ENCODE peak calls at places on chromosomes 13 and 19, in four cellular contexts. W is thoracic aorta, N is IMR-90, K is mucosa of descending colon. X is an unnamed sample.

GRCh38 chr13:42071667-42072419 is 23.4 kb downstream of the DGKH start:
- DNase-seq in W (no peak), N (peak), K (no peak), X (no peak)

GRCh38 chr13:32234914-32235313 is 80.2 kb downstream of the ZAR1L start:
- DNase-seq in W (no peak), N (no peak), K (no peak), X (no peak)

GRCh38 chr13:91714726-91715334 is 316.4 kb downstream of the GPC5 start:
- DNase-seq in W (no peak), N (no peak), K (no peak), X (no peak)

GRCh38 chr13:28100149-28101121 is at the start of gene FLT3:
- DNase-seq in W (no peak), N (peak), K (peak), X (peak)

GRCh38 chr19:34588249-34588648 is 88.7 kb downstream of the SCGB2B2 start:
- DNase-seq in W (no peak), N (no peak), K (no peak), X (no peak)

GRCh38 chr13:74406439-74406838 is 272.2 kb upstream of the KLF12 start:
- DNase-seq in W (no peak), N (no peak), K (no peak), X (no peak)

GRCh38 chr19:43784981-43785808 is 4.4 kb upstream of the KCNN4 start:
- DNase-seq in W (no peak), N (peak), K (peak), X (no peak)

GRCh38 chr13:28613562-28613961 is 45.4 kb upstream of the POMP start:
- DNase-seq in W (no peak), N (no peak), K (no peak), X (no peak)

GRCh38 chr13:72097568-72097967 is 230.6 kb upstream of the DACH1 start:
- DNase-seq in W (no peak), N (no peak), K (no peak), X (no peak)

GRCh38 chr19:1440418-1440801 is 2.2 kb downstream of the RPS15 start:
- DNase-seq in W (no peak), N (no peak), K (no peak), X (no peak)
- H3K4me3 ChIP-seq in W (no peak), N (no peak), K (no peak), X (no peak)

GRCh38 chr19:7788933-7789323 is 25.9 kb downstream of the CLEC4M start:
- DNase-seq in W (no peak), N (no peak), K (no peak), X (no peak)
- H3K4me3 ChIP-seq in W (peak), N (no peak), K (no peak), X (no peak)

GRCh38 chr13:26563713-26564112 is 6.2 kb downstream of the WASF3 start:
- DNase-seq in W (no peak), N (no peak), K (no peak), X (no peak)
- H3K4me3 ChIP-seq in W (no peak), N (no peak), K (no peak), X (no peak)

GRCh38 chr13:38781539-38781938 is 94.7 kb downstream of the FREM2 start:
- DNase-seq in W (no peak), N (no peak), K (no peak), X (no peak)

GRCh38 chr13:38787550-38787949 is 100.7 kb downstream of the FREM2 start:
- DNase-seq in W (no peak), N (no peak), K (no peak), X (no peak)

GRCh38 chr13:38785490-38785889 is 98.6 kb downstream of the FREM2 start:
- DNase-seq in W (no peak), N (no peak), K (no peak), X (no peak)

GRCh38 chr13:38783992-38784875 is 97.4 kb downstream of the FREM2 start:
- DNase-seq in W (no peak), N (no peak), K (no peak), X (peak)

GRCh38 chr13:38785047-38785446 is 98.2 kb downstream of the FREM2 start:
- DNase-seq in W (no peak), N (no peak), K (no peak), X (no peak)
- H3K4me3 ChIP-seq in W (no peak), N (no peak), K (no peak), X (no peak)

DNA sequence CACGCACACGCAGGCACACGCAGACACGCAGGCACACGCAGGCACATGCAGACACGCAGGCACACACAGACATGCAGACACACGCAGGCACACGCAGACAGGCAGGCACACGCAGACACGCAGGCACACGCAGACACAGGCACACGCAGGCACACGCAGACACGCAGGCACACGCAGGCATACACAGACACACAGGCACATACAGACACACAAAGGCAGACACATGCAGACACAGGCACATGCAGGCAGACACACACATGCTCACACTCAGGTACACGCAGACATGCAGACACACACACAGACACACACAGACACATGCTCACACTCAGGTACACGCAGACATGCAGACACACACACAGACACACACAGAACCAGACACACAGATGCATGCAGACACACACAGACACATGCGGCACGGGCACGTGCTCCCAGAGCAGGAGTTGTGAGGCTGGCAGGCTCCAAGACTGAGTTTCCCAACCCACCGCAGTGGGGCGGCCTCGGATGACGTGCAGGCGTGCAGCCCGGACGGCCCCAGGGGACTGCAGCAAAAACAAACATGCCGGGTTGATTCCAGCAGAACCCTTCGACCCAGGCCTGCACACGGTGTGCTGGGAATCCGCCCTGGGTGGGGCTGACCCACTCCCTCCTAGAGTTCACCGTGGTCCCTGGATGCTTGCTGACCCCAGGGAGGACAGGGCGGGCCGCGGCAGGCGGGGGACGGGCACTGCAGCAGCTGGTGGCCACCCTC is 100.0 kb downstream of the GADD45B start:
- DNase-seq in W (peak), N (peak), K (peak), X (peak)
- H3K4me3 ChIP-seq in W (peak), N (no peak), K (no peak), X (no peak)

DNA sequence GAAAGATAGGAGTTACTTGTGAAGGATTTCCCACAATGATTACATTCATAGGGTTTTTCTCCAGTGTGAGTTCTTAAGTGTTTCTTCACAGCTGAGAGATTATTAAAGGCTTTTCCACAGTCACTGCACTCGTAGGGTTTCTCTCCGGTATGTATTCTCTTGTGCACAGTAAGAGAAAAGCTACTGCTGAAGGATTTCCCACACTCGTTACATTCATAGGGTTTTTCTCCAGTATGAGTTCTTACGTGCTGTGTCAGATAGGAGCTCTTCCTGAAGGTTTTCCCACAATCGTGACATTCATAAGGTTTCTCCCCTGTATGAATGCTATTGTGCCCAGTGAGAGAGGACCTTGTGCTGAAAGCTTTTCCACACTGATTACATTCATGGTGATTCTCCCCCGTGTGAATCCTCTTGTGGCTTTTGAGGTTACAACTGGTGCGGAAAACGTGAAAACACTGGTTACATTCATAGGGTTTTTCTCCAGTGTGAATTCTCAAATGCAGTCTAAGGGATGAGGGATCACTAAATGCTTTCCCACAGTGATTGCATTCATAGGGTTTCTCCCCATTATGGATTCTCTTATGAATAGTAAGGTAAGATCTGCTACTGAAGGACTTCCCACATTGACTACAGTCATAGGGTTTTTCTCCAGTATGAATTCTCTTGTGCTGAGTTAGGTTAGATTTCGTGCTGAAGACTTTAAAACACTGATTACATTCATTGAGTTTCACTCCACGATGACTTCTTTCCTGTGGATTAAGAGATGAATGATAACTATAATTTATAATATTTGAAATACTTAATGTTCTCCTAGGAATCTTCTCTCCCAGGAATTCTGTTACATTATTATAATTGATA is 20.6 kb downstream of the ZNF558 start:
- DNase-seq in W (no peak), N (peak), K (no peak), X (no peak)
- H3K4me3 ChIP-seq in W (peak), N (no peak), K (no peak), X (no peak)

GRCh38 chr19:41926028-41926860 is 2.0 kb downstream of the ERFL start:
- DNase-seq in W (no peak), N (no peak), K (no peak), X (no peak)

GRCh38 chr19:41928221-41928683 is at the start of gene ERFL:
- DNase-seq in W (no peak), N (no peak), K (no peak), X (no peak)

GRCh38 chr19:41927810-41928192 is 448 bp downstream of the ERFL start:
- DNase-seq in W (no peak), N (no peak), K (no peak), X (no peak)

GRCh38 chr19:41925208-41926003 is 2.8 kb downstream of the ERFL start:
- DNase-seq in W (no peak), N (no peak), K (no peak), X (no peak)

DNA sequence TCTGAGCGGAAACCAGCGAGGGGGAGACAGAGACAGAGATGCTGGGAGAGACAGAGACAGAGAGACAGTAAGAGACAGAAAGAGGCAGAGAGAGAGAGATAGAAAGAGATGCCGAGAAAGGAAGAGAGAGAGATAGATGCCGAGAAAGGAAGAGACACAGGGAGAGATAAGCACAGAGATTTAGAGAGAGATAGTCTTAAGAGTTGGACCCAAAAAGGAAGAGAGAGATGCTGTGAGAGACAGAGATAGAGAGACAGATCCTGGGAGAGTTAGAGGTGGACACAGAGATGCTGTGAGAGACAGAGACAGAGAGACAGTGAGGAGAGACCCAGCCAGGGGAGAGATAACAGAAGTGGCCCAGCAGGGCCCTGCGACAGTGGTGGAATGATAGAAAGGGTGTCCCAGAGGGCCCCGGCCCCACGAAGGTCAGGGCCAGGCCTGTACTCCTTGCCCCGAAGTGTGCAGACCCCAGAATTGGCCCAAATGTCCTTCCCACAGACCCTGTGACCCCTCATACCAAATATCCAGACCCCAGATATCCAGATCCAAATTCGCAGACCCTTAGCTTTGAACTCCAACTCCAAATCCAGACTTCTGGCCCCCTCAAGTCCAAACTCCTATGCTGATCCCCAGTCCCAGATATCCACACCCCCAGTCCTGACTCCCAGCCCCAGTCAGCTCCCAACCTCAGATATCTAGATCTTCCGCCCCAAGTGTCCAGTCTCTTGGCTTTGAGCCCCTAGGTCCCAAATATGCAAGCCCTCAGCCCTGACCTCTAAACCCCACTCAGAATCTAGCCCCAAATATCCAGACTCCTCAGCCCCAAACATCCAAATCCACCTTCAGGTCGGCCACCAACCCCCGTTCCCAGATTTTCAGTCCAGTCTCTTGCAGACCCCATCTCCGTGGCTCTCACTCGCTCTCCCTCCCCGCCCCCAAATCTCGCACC is 1.1 kb downstream of the ERFL start:
- DNase-seq in W (no peak), N (no peak), K (no peak), X (no peak)
- H3K4me3 ChIP-seq in W (no peak), N (no peak), K (no peak), X (no peak)

GRCh38 chr19:38556521-38557174 is 61.1 kb downstream of the MAP4K1 start:
- DNase-seq in W (no peak), N (no peak), K (no peak), X (no peak)

GRCh38 chr19:38555200-38555599 is 62.6 kb downstream of the MAP4K1 start:
- DNase-seq in W (no peak), N (no peak), K (no peak), X (no peak)

GRCh38 chr19:38559428-38560401 is 58.0 kb downstream of the MAP4K1 start:
- DNase-seq in W (no peak), N (no peak), K (no peak), X (no peak)

GRCh38 chr19:38554676-38555141 is 63.0 kb downstream of the MAP4K1 start:
- DNase-seq in W (no peak), N (no peak), K (no peak), X (no peak)

GRCh38 chr19:38557205-38557799 is 60.5 kb downstream of the MAP4K1 start:
- DNase-seq in W (no peak), N (no peak), K (peak), X (no peak)
- H3K4me3 ChIP-seq in W (no peak), N (no peak), K (no peak), X (no peak)